ENCODE peak calls at places on chromosomes 1 and 21, in six cellular contexts. W is activated naive CD8-positive, alpha-beta T cell treated with anti-CD3 and anti-CD28 coated beads, Interleukin-2, amount 50 U/mL, for 24 hours; E is stimulated activated CD4-positive, alpha-beta T cell treated with anti-CD3 and anti-CD28 coated beads, Interleukin-1b, Interleukin-23, amount 100 ng/mL, for 24 hours; N is IMR-90; F is NCI-H1436; I is sciatic nerve. C is an unnamed sample.

GRCh38 chr1:96236156-96236739 is 485.3 kb upstream of the PTBP2 start:
- DNase-seq in W (no peak), E (no peak), N (peak), F (peak), I (no peak), C (peak)

GRCh38 chr1:4973341-4973740 is 318.9 kb downstream of the AJAP1 start:
- DNase-seq in W (no peak), E (no peak), N (no peak), F (no peak), I (no peak), C (no peak)

GRCh38 chr21:33844104-33844889 is 71.3 kb downstream of the ATP5PO start:
- DNase-seq in W (no peak), E (no peak), N (no peak), F (no peak), I (peak), C (no peak)

GRCh38 chr21:34524671-34525601 is 12.9 kb upstream of the KCNE1 start:
- DNase-seq in W (no peak), E (no peak), N (peak), F (no peak), I (no peak), C (no peak)

GRCh38 chr21:41856572-41856971 is 22.6 kb downstream of the PRDM15 start:
- DNase-seq in W (no peak), E (no peak), N (no peak), F (no peak), I (no peak), C (no peak)

GRCh38 chr1:110482662-110483307 is 31.8 kb downstream of the PROK1 start:
- DNase-seq in W (no peak), E (no peak), N (no peak), F (no peak), I (no peak), C (no peak)

GRCh38 chr1:179105393-179105792 is 23.5 kb downstream of the TOR3A start:
- DNase-seq in W (no peak), E (no peak), N (no peak), F (no peak), I (no peak), C (no peak)

GRCh38 chr1:36207339-36207738 is 16.9 kb upstream of the THRAP3 start:
- DNase-seq in W (no peak), E (no peak), N (peak), F (no peak), I (peak), C (no peak)

GRCh38 chr1:212979340-212980122 is 29.2 kb downstream of the VASH2 start:
- DNase-seq in W (peak), E (no peak), N (no peak), F (no peak), I (no peak), C (no peak)

GRCh38 chr1:112808861-112809684 is 93.9 kb upstream of the PPM1J start:
- DNase-seq in W (peak), E (peak), N (peak), F (peak), I (peak), C (no peak)

GRCh38 chr1:84385347-84385746 is 12.9 kb upstream of the DNASE2B start:
- DNase-seq in W (no peak), E (no peak), N (no peak), F (no peak), I (no peak), C (no peak)

C was measured in NCI-H1417 treated with DMSO at 0.1 percent for 48 hours.